ENCODE peak calls at places on chromosome 13, in six cellular contexts. One of them, this sample, is unnamed.

GRCh38 chr13:66887088-66887487 is 343.0 kb downstream of the PCDH9 start:
- DNase-seq in AG04450: peak
- DNase-seq in colonic mucosa: no peak
- DNase-seq in hepatocyte: no peak
- DNase-seq in A673: no peak
- DNase-seq in stomach: no peak
- DNase-seq in this sample: peak

GRCh38 chr13:73081256-73081915 is 22.6 kb downstream of the KLF5 start:
- DNase-seq in stomach: no peak
- DNase-seq in A673: no peak
- DNase-seq in AG04450: no peak
- DNase-seq in hepatocyte: no peak
- DNase-seq in colonic mucosa: no peak
- DNase-seq in this sample: no peak

GRCh38 chr13:83568019-83568418 is 314.3 kb downstream of the SLITRK1 start:
- DNase-seq in stomach: no peak
- DNase-seq in A673: no peak
- DNase-seq in colonic mucosa: no peak
- DNase-seq in hepatocyte: no peak
- DNase-seq in AG04450: no peak
- DNase-seq in this sample: no peak

GRCh38 chr13:105804561-105805190 is 730.8 kb downstream of the EFNB2 start:
- DNase-seq in A673: no peak
- DNase-seq in stomach: no peak
- DNase-seq in colonic mucosa: no peak
- DNase-seq in AG04450: peak
- DNase-seq in hepatocyte: no peak
- DNase-seq in this sample: peak

GRCh38 chr13:93420887-93421286 is 194.3 kb downstream of the GPC6 start:
- DNase-seq in AG04450: no peak
- DNase-seq in colonic mucosa: no peak
- DNase-seq in A673: no peak
- DNase-seq in hepatocyte: no peak
- DNase-seq in stomach: no peak
- DNase-seq in this sample: no peak

GRCh38 chr13:109933476-109933875 is 147.1 kb upstream of the IRS2 start:
- DNase-seq in hepatocyte: no peak
- DNase-seq in colonic mucosa: no peak
- DNase-seq in stomach: no peak
- DNase-seq in AG04450: no peak
- DNase-seq in A673: peak
- DNase-seq in this sample: no peak

GRCh38 chr13:32624441-32624840 is 38.2 kb downstream of the PDS5B start:
- DNase-seq in stomach: no peak
- DNase-seq in colonic mucosa: no peak
- DNase-seq in hepatocyte: no peak
- DNase-seq in A673: no peak
- DNase-seq in AG04450: no peak
- DNase-seq in this sample: peak

GRCh38 chr13:107678075-107678689 is 537.2 kb downstream of the LIG4 start:
- DNase-seq in colonic mucosa: no peak
- DNase-seq in hepatocyte: peak
- DNase-seq in A673: no peak
- DNase-seq in AG04450: peak
- DNase-seq in stomach: no peak
- DNase-seq in this sample: peak

GRCh38 chr13:68099616-68100015 is 869.5 kb upstream of the PCDH9 start:
- DNase-seq in AG04450: peak
- DNase-seq in hepatocyte: peak
- DNase-seq in A673: no peak
- DNase-seq in colonic mucosa: no peak
- DNase-seq in stomach: no peak
- DNase-seq in this sample: no peak

GRCh38 chr13:79401259-79402071 is 4.6 kb downstream of the RBM26 start:
- DNase-seq in AG04450: no peak
- DNase-seq in colonic mucosa: no peak
- DNase-seq in stomach: no peak
- DNase-seq in A673: no peak
- DNase-seq in hepatocyte: no peak
- DNase-seq in this sample: no peak

GRCh38 chr13:32087955-32088747 is 56.6 kb downstream of the FRY start:
- DNase-seq in colonic mucosa: no peak
- DNase-seq in AG04450: no peak
- DNase-seq in stomach: no peak
- DNase-seq in A673: no peak
- DNase-seq in hepatocyte: no peak
- DNase-seq in this sample: peak

GRCh38 chr13:22789916-22790315 is 390.9 kb upstream of the SGCG start:
- DNase-seq in AG04450: no peak
- DNase-seq in colonic mucosa: no peak
- DNase-seq in hepatocyte: no peak
- DNase-seq in A673: no peak
- DNase-seq in stomach: no peak
- DNase-seq in this sample: no peak

GRCh38 chr13:64239372-64239771 is 2823.7 kb upstream of the PCDH20 start:
- DNase-seq in AG04450: no peak
- DNase-seq in colonic mucosa: no peak
- DNase-seq in A673: peak
- DNase-seq in stomach: no peak
- DNase-seq in hepatocyte: no peak
- DNase-seq in this sample: peak

GRCh38 chr13:38753878-38754277 is 67.0 kb downstream of the FREM2 start:
- DNase-seq in stomach: no peak
- DNase-seq in AG04450: no peak
- DNase-seq in colonic mucosa: no peak
- DNase-seq in hepatocyte: no peak
- DNase-seq in A673: no peak
- DNase-seq in this sample: no peak

GRCh38 chr13:95256086-95256485 is 45.2 kb downstream of the ABCC4 start:
- DNase-seq in colonic mucosa: no peak
- DNase-seq in A673: peak
- DNase-seq in AG04450: peak
- DNase-seq in hepatocyte: no peak
- DNase-seq in stomach: no peak
- DNase-seq in this sample: peak

GRCh38 chr13:51246411-51247298 is 24.5 kb downstream of the FAM124A start:
- DNase-seq in colonic mucosa: no peak
- DNase-seq in stomach: no peak
- DNase-seq in hepatocyte: no peak
- DNase-seq in A673: no peak
- DNase-seq in AG04450: no peak
- DNase-seq in this sample: no peak

GRCh38 chr13:112587359-112587766 is 590 bp downstream of the TUBGCP3 start:
- DNase-seq in colonic mucosa: peak
- DNase-seq in AG04450: peak
- DNase-seq in stomach: peak
- DNase-seq in A673: peak
- DNase-seq in hepatocyte: peak
- DNase-seq in this sample: peak

GRCh38 chr13:35460061-35460460 is 16.4 kb downstream of the MAB21L1 start:
- DNase-seq in hepatocyte: no peak
- DNase-seq in stomach: no peak
- DNase-seq in AG04450: no peak
- DNase-seq in A673: no peak
- DNase-seq in colonic mucosa: no peak
- DNase-seq in this sample: peak

GRCh38 chr13:32225494-32225931 is 89.7 kb downstream of the ZAR1L start:
- DNase-seq in stomach: no peak
- DNase-seq in A673: no peak
- DNase-seq in AG04450: peak
- DNase-seq in hepatocyte: no peak
- DNase-seq in colonic mucosa: no peak
- DNase-seq in this sample: peak

GRCh38 chr13:110036060-110036459 is 249.7 kb upstream of the IRS2 start:
- DNase-seq in A673: no peak
- DNase-seq in colonic mucosa: no peak
- DNase-seq in stomach: no peak
- DNase-seq in hepatocyte: no peak
- DNase-seq in AG04450: no peak
- DNase-seq in this sample: no peak

GRCh38 chr13:77857810-77858209 is 60.8 kb downstream of the EDNRB start:
- DNase-seq in AG04450: no peak
- DNase-seq in stomach: no peak
- DNase-seq in colonic mucosa: no peak
- DNase-seq in A673: no peak
- DNase-seq in hepatocyte: no peak
- DNase-seq in this sample: no peak

GRCh38 chr13:21033866-21034601 is 27.4 kb downstream of the LATS2 start:
- DNase-seq in AG04450: no peak
- DNase-seq in colonic mucosa: no peak
- DNase-seq in stomach: peak
- DNase-seq in A673: no peak
- DNase-seq in hepatocyte: no peak
- DNase-seq in this sample: peak

GRCh38 chr13:114017028-114017630 is 43.3 kb upstream of the C13orf46 start:
- DNase-seq in stomach: no peak
- DNase-seq in AG04450: peak
- DNase-seq in A673: no peak
- DNase-seq in colonic mucosa: no peak
- DNase-seq in hepatocyte: no peak
- DNase-seq in this sample: peak

GRCh38 chr13:42549555-42549941 is 24.4 kb upstream of the TNFSF11 start:
- DNase-seq in AG04450: no peak
- DNase-seq in A673: no peak
- DNase-seq in hepatocyte: no peak
- DNase-seq in colonic mucosa: no peak
- DNase-seq in stomach: no peak
- DNase-seq in this sample: no peak

DNA sequence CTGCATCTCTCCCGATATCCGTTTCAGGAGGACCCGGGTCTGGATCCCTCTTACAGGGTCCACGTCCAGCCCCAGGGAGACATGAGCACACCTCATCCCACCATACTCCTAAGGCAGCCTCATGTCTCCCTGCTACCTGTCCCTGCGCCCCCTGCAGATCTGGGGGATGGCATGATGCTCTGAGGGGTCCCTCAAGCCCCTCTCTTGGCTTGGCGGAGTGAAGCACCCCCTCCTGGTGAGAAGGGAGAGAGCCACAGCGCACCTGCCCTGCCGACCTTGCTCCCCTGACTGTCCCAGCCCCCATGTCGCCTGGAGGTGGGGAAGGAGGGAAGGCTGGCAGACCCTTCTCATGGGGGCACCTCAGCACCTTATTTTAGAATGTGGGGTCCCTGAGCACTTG is 21.5 kb upstream of the ARHGEF7 start:
- DNase-seq in AG04450: no peak
- DNase-seq in colonic mucosa: no peak
- DNase-seq in stomach: no peak
- DNase-seq in A673: no peak
- DNase-seq in hepatocyte: no peak
- DNase-seq in this sample: no peak
- TF ChIP-seq CTCF in AG04450: no peak
- TF ChIP-seq CTCF in colonic mucosa: no peak
- TF ChIP-seq CTCF in stomach: no peak
- TF ChIP-seq CTCF in A673: no peak
- TF ChIP-seq CTCF in hepatocyte: no peak
- TF ChIP-seq CTCF in this sample: no peak

GRCh38 chr13:49512578-49512977 is 16.8 kb downstream of the PHF11 start:
- DNase-seq in colonic mucosa: no peak
- DNase-seq in stomach: no peak
- DNase-seq in A673: no peak
- DNase-seq in hepatocyte: no peak
- DNase-seq in AG04450: no peak
- DNase-seq in this sample: no peak

GRCh38 chr13:49516467-49516866 is 20.7 kb downstream of the PHF11 start:
- DNase-seq in hepatocyte: no peak
- DNase-seq in AG04450: no peak
- DNase-seq in stomach: no peak
- DNase-seq in A673: no peak
- DNase-seq in colonic mucosa: no peak
- DNase-seq in this sample: no peak

GRCh38 chr13:49521216-49521615 is 25.5 kb downstream of the PHF11 start:
- DNase-seq in A673: no peak
- DNase-seq in colonic mucosa: no peak
- DNase-seq in stomach: no peak
- DNase-seq in hepatocyte: no peak
- DNase-seq in AG04450: no peak
- DNase-seq in this sample: no peak

GRCh38 chr13:49517461-49517860 is 21.7 kb downstream of the PHF11 start:
- DNase-seq in A673: no peak
- DNase-seq in stomach: no peak
- DNase-seq in AG04450: no peak
- DNase-seq in hepatocyte: peak
- DNase-seq in colonic mucosa: no peak
- DNase-seq in this sample: peak
- TF ChIP-seq CTCF in A673: peak
- TF ChIP-seq CTCF in stomach: no peak
- TF ChIP-seq CTCF in AG04450: peak
- TF ChIP-seq CTCF in hepatocyte: peak
- TF ChIP-seq CTCF in colonic mucosa: no peak
- TF ChIP-seq CTCF in this sample: peak

DNA sequence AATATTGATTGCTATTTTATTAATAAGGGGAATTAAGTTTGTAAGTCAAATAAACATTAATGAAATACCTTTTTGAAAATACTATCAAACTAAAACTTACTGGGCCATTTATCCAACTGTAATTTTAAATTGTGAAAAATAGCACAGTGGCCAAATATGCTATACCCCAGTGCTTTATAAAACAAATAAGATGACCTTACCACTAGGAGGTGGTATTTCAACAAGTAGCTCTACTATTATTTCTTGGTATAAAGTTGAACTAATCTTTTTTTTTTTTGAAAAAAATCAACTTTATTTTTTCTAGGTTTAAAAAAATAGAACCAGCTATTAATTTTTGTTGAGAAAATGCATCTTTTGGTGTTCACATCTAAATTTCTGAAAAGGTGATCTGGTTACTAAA is 14.7 kb downstream of the LACC1 start:
- DNase-seq in A673: peak
- DNase-seq in hepatocyte: no peak
- DNase-seq in stomach: no peak
- DNase-seq in AG04450: no peak
- DNase-seq in colonic mucosa: no peak
- DNase-seq in this sample: no peak
- TF ChIP-seq CTCF in A673: peak
- TF ChIP-seq CTCF in hepatocyte: peak
- TF ChIP-seq CTCF in stomach: no peak
- TF ChIP-seq CTCF in AG04450: peak
- TF ChIP-seq CTCF in colonic mucosa: no peak
- TF ChIP-seq CTCF in this sample: peak

GRCh38 chr13:25977671-25978070 is 74.1 kb downstream of the SHISA2 start:
- DNase-seq in hepatocyte: no peak
- DNase-seq in AG04450: no peak
- DNase-seq in stomach: no peak
- DNase-seq in colonic mucosa: no peak
- DNase-seq in A673: peak
- DNase-seq in this sample: no peak

GRCh38 chr13:25981060-25981459 is 70.8 kb downstream of the SHISA2 start:
- DNase-seq in AG04450: no peak
- DNase-seq in colonic mucosa: no peak
- DNase-seq in stomach: no peak
- DNase-seq in A673: no peak
- DNase-seq in hepatocyte: no peak
- DNase-seq in this sample: no peak

GRCh38 chr13:25978961-25979360 is 72.9 kb downstream of the SHISA2 start:
- DNase-seq in A673: no peak
- DNase-seq in AG04450: no peak
- DNase-seq in hepatocyte: no peak
- DNase-seq in colonic mucosa: no peak
- DNase-seq in stomach: no peak
- DNase-seq in this sample: no peak

GRCh38 chr13:25982908-25983307 is 68.9 kb downstream of the SHISA2 start:
- DNase-seq in colonic mucosa: no peak
- DNase-seq in AG04450: no peak
- DNase-seq in A673: peak
- DNase-seq in stomach: no peak
- DNase-seq in hepatocyte: no peak
- DNase-seq in this sample: no peak

GRCh38 chr13:25980255-25980654 is 71.6 kb downstream of the SHISA2 start:
- DNase-seq in hepatocyte: no peak
- DNase-seq in A673: peak
- DNase-seq in colonic mucosa: no peak
- DNase-seq in stomach: no peak
- DNase-seq in AG04450: no peak
- DNase-seq in this sample: peak
- TF ChIP-seq CTCF in hepatocyte: no peak
- TF ChIP-seq CTCF in A673: peak
- TF ChIP-seq CTCF in colonic mucosa: no peak
- TF ChIP-seq CTCF in stomach: no peak
- TF ChIP-seq CTCF in AG04450: peak
- TF ChIP-seq CTCF in this sample: peak